ENCODE peak calls at places on chromosomes 5 and 9, in nine cellular contexts. V is dorsolateral prefrontal cortex, Y is AG09309, G is H1, S is OCI-LY7, L is body of pancreas, J is lower leg skin, H is cardiac fibroblast, E is AG09319. W is an unnamed sample.

GRCh38 chr5:176538985-176539384 is 1.8 kb upstream of the RNF44 start:
- DNase-seq in H (no peak), G (no peak), J (no peak), S (no peak), Y (no peak), V (no peak), L (no peak), E (no peak), W (no peak)

GRCh38 chr5:84372066-84372700 is 12.5 kb downstream of the EDIL3 start:
- DNase-seq in V (no peak), G (no peak), Y (peak; percentile 25), J (no peak), H (peak; percentile 88), S (no peak), L (no peak), E (no peak), W (no peak)

GRCh38 chr5:168165977-168166376 is 125.5 kb upstream of the WWC1 start:
- DNase-seq in J (no peak), L (no peak), Y (no peak), G (no peak), E (no peak), H (no peak), V (no peak), S (no peak), W (no peak)

GRCh38 chr9:137435980-137436760 is 5.0 kb downstream of the ENTPD8 start:
- DNase-seq in E (peak; percentile 30), G (no peak), J (peak; percentile 92), Y (peak; percentile 21), S (no peak), H (peak; percentile 87), L (peak; percentile 99), V (no peak), W (no peak)

GRCh38 chr5:10056228-10056760 is 193.4 kb downstream of the ATPSCKMT start:
- DNase-seq in J (peak; percentile 36), Y (no peak), L (no peak), G (no peak), E (no peak), V (no peak), H (no peak), S (no peak), W (no peak)

GRCh38 chr5:32343058-32343672 is 30.4 kb upstream of the MTMR12 start:
- DNase-seq in S (no peak), Y (no peak), J (no peak), V (no peak), E (no peak), G (no peak), L (no peak), H (peak; percentile 36), W (no peak)

GRCh38 chr5:95984287-95984938 is 22.8 kb upstream of the ELL2 start:
- DNase-seq in J (no peak), Y (no peak), G (no peak), V (no peak), L (no peak), H (peak; percentile 34), E (no peak), S (no peak), W (no peak)

GRCh38 chr5:177111720-177112394 is 21.7 kb upstream of the NSD1 start:
- DNase-seq in E (no peak), V (peak; percentile 80), L (peak; percentile 58), G (peak; percentile 76), Y (no peak), J (peak; percentile 91), H (peak; percentile 53), S (peak; percentile 78), W (peak; percentile 57)

GRCh38 chr9:123326662-123327093 is 29.3 kb upstream of the CRB2 start:
- DNase-seq in J (no peak), S (peak; percentile 83), E (no peak), Y (no peak), L (no peak), G (no peak), H (no peak), V (no peak), W (no peak)

GRCh38 chr5:66306844-66307315 is 162.8 kb downstream of the SREK1 start:
- DNase-seq in H (peak; percentile 68), Y (no peak), J (no peak), G (no peak), V (no peak), S (no peak), E (no peak), L (no peak), W (no peak)

GRCh38 chr9:77933019-77933418 is 98.6 kb downstream of the GNAQ start:
- DNase-seq in E (no peak), G (no peak), J (no peak), H (no peak), S (no peak), V (no peak), Y (no peak), L (no peak), W (no peak)

GRCh38 chr9:127455299-127455992 is 4.1 kb downstream of the LRSAM1 start:
- DNase-seq in H (no peak), G (no peak), E (no peak), Y (no peak), J (no peak), V (no peak), L (peak; percentile 45), S (peak; percentile 52), W (no peak)

GRCh38 chr5:98065261-98065909 is 708.1 kb upstream of the RGMB start:
- DNase-seq in L (no peak), S (no peak), H (no peak), Y (no peak), E (no peak), G (no peak), V (no peak), J (no peak), W (no peak)

GRCh38 chr5:101942321-101942882 is 353.7 kb downstream of the SLCO4C1 start:
- DNase-seq in Y (no peak), J (no peak), L (peak; percentile 45), V (no peak), S (peak; percentile 35), H (peak; percentile 16), G (no peak), E (no peak), W (no peak)

GRCh38 chr9:120916573-120916972 is 10.0 kb downstream of the TRAF1 start:
- DNase-seq in V (peak; percentile 63), L (peak; percentile 58), J (peak; percentile 95), E (peak; percentile 65), S (no peak), H (peak; percentile 89), G (no peak), Y (no peak), W (no peak)

GRCh38 chr5:85096426-85096825 is 711.7 kb upstream of the EDIL3 start:
- DNase-seq in J (no peak), E (no peak), L (no peak), Y (no peak), V (no peak), H (no peak), S (no peak), G (no peak), W (no peak)

GRCh38 chr9:133506653-133507038 is 18.1 kb downstream of the MYMK start:
- DNase-seq in J (no peak), L (peak; percentile 57), H (peak; percentile 90), Y (peak; percentile 83), S (no peak), G (no peak), V (no peak), E (peak; percentile 67), W (no peak)

GRCh38 chr9:351916-352315 is 137.3 kb downstream of the DOCK8 start:
- DNase-seq in E (no peak), G (no peak), V (no peak), H (no peak), Y (no peak), J (no peak), S (no peak), L (no peak), W (no peak)

DNA sequence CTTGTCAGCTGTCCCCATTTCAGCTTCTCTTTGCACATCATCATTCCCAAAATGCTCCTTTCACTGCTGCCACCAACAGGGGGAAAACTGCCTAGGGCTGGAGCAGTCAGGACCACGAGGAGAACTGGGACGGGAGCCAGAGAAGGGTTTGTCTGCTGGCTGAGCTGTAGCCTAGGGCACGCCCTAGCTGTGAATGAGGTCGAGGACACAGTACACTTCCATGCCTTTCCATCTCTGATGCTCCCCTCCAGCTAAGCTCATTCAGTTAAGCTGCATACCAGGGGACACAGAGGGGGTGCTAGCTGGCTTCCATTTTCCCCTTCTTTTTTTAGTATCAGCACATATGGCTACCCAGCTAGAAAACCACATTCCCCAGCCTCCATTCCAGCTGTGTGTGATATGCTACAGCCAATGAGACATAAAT is 64.7 kb downstream of the STK10 start:
- DNase-seq in Y (no peak), L (peak; percentile 48), J (peak; percentile 94), G (no peak), E (peak; percentile 42), V (peak; percentile 69), S (no peak), H (peak; percentile 91), W (no peak)
- TF ChIP-seq CTCF in Y (peak; percentile 58), L (peak; percentile 9), J (no peak), G (peak; percentile 22), E (peak; percentile 58), V (peak; percentile 20), S (no peak), H (peak; percentile 67), W (no peak)

DNA sequence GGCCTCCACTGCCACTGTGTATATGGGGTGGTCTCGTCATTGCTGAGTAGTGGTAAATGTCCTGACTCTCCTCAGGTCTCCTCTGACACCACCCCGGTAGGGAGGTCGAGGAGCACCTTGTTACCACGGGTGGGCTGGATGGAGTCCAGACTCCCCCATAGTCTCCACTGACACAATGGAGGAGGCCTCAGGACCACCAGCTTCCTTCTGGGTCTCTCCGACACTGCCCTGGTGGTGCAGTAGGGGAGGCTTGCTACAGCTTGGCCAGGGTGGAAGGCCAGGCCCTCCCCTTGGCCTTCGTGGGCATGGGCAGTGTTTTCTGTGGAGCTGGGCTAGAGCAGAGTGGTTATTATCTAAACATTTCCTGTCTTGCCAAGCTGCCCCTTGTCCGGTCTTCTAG is 15.4 kb upstream of the SH3PXD2B start:
- DNase-seq in E (no peak), G (no peak), Y (no peak), V (no peak), S (no peak), L (no peak), J (no peak), H (no peak), W (no peak)
- TF ChIP-seq CTCF in E (no peak), G (no peak), Y (no peak), V (no peak), S (no peak), L (no peak), J (no peak), H (no peak), W (no peak)

DNA sequence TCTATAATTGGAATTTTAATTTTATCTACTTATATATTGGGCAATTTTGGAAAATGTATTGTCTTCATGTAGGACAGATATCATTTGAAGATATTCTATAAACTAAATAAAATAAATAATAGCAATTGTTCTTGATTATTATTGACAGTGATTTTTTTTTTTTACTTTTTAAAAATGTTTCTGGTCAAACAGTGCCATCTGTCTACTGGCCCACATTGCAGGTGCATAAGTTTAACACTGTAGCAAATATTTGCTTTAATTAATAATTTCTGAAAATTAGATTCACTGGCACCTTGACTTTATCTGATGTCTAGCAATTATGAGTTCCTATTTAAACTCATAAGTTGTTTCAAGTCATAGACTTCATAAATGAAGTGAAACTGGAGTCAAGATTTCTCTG is 41.1 kb upstream of the ISOC1 start:
- DNase-seq in S (no peak), Y (no peak), G (no peak), L (no peak), J (no peak), E (no peak), V (no peak), H (no peak), W (no peak)
- TF ChIP-seq CTCF in S (no peak), Y (no peak), G (no peak), L (no peak), J (no peak), E (no peak), V (peak; percentile 18), H (no peak), W (no peak)

GRCh38 chr9:72808446-72808768 is 144.4 kb downstream of the ALDH1A1 start:
- DNase-seq in L (no peak), J (no peak), V (no peak), E (no peak), S (no peak), H (no peak), G (no peak), Y (no peak), W (no peak)
- TF ChIP-seq CTCF in L (no peak), J (no peak), V (no peak), E (no peak), S (peak; percentile 17), H (peak; percentile 0), G (no peak), Y (no peak), W (no peak)